ENCODE peak calls at places on chromosomes 4 and X, in eight cellular contexts. F, B, O, X, U, J, S and T are unnamed samples.

GRCh38 chr4:123505457-123506310 is 109.1 kb downstream of the SPRY1 start:
- DNase-seq in X (peak), J (peak), O (peak), U (no peak), F (peak), B (peak), S (peak), T (peak)

GRCh38 chr4:48967626-48968025 is 18.4 kb upstream of the CWH43 start:
- DNase-seq in U (no peak), B (no peak), F (no peak), X (no peak), S (no peak), O (peak), J (no peak), T (no peak)

GRCh38 chrX:132127748-132128147 is at the start of gene FRMD7:
- DNase-seq in J (peak), F (no peak), U (no peak), B (no peak), S (no peak), O (no peak), X (no peak), T (no peak)

GRCh38 chrX:137565921-137566745 is at the start of gene ZIC3:
- DNase-seq in O (peak), J (peak), B (no peak), F (no peak), X (no peak), S (peak), U (no peak), T (peak)

GRCh38 chr4:76407440-76408119 is 13.4 kb downstream of the CCDC158 start:
- DNase-seq in F (no peak), B (no peak), X (no peak), S (no peak), U (no peak), J (no peak), O (no peak), T (no peak)

GRCh38 chrX:150225756-150226155 is 137.4 kb upstream of the MAMLD1 start:
- DNase-seq in J (peak), S (no peak), B (no peak), X (no peak), F (peak), U (no peak), O (no peak), T (no peak)

GRCh38 chr4:100258675-100259074 is 68.4 kb upstream of the DDIT4L start:
- DNase-seq in U (no peak), S (no peak), B (no peak), X (no peak), J (no peak), F (no peak), O (no peak), T (no peak)

GRCh38 chr4:100369871-100370270 is 148.0 kb downstream of the EMCN start:
- DNase-seq in J (no peak), O (no peak), B (no peak), S (no peak), X (no peak), F (no peak), U (no peak), T (no peak)

GRCh38 chr4:2411786-2412510 is 6.5 kb downstream of the ZFYVE28 start:
- DNase-seq in F (no peak), X (no peak), B (no peak), U (no peak), O (no peak), J (no peak), S (no peak), T (no peak)

GRCh38 chr4:13641084-13641483 is 13.6 kb upstream of the BOD1L1 start:
- DNase-seq in U (no peak), O (no peak), J (no peak), F (no peak), S (no peak), B (no peak), X (peak), T (no peak)

GRCh38 chr4:54228064-54228527 is 997 bp upstream of the PDGFRA start:
- DNase-seq in F (no peak), J (peak), B (no peak), S (peak), X (peak), O (peak), U (no peak), T (no peak)

GRCh38 chr4:169124661-169125060 is 114.6 kb upstream of the CBR4 start:
- DNase-seq in S (no peak), O (no peak), J (no peak), B (no peak), F (no peak), U (no peak), X (no peak), T (no peak)

GRCh38 chr4:8849266-8850073 is 22.2 kb downstream of the HMX1 start:
- DNase-seq in S (no peak), O (no peak), F (no peak), B (no peak), J (peak), U (no peak), X (no peak), T (no peak)

GRCh38 chr4:149056615-149057014 is 614.4 kb upstream of the NR3C2 start:
- DNase-seq in X (no peak), S (no peak), B (no peak), U (no peak), F (no peak), O (no peak), J (no peak), T (no peak)

GRCh38 chr4:184621518-184621917 is 27.7 kb downstream of the CASP3 start:
- DNase-seq in S (no peak), J (no peak), X (no peak), U (no peak), F (no peak), B (no peak), O (no peak), T (no peak)

GRCh38 chr4:98659741-98660507 is 1.5 kb upstream of the TSPAN5 start:
- DNase-seq in J (no peak), X (no peak), O (no peak), U (no peak), S (no peak), F (no peak), B (no peak), T (no peak)

GRCh38 chr4:124104628-124105027 is 607.9 kb downstream of the ANKRD50 start:
- DNase-seq in X (no peak), J (no peak), S (no peak), U (no peak), F (no peak), B (no peak), O (no peak), T (no peak)

GRCh38 chr4:115171220-115171619 is 57.8 kb upstream of the NDST4 start:
- DNase-seq in U (no peak), B (no peak), F (no peak), X (no peak), O (no peak), J (no peak), S (no peak), T (no peak)

GRCh38 chrX:44344194-44344593 is 722 bp upstream of the EFHC2 start:
- DNase-seq in B (peak), F (peak), U (peak), X (peak), O (no peak), S (peak), J (peak), T (no peak)

GRCh38 chr4:84879651-84880200 is 86.8 kb downstream of the WDFY3 start:
- DNase-seq in O (no peak), S (no peak), F (no peak), J (no peak), B (no peak), X (no peak), U (no peak), T (no peak)

GRCh38 chr4:125704726-125705125 is 390.0 kb downstream of the FAT4 start:
- DNase-seq in B (no peak), U (no peak), F (no peak), X (no peak), J (no peak), O (no peak), S (no peak), T (no peak)

GRCh38 chrX:122565952-122566351 is 618.1 kb upstream of the GRIA3 start:
- DNase-seq in F (no peak), J (no peak), X (no peak), S (no peak), U (no peak), O (peak), B (no peak), T (peak)

GRCh38 chrX:51148848-51149247 is 183.8 kb upstream of the NUDT10 start:
- DNase-seq in J (peak), S (no peak), F (no peak), O (peak), X (no peak), B (no peak), U (no peak), T (no peak)

GRCh38 chr4:23938796-23939195 is 48.9 kb upstream of the PPARGC1A start:
- DNase-seq in J (no peak), S (no peak), X (no peak), F (no peak), U (no peak), B (no peak), O (no peak), T (no peak)

GRCh38 chr4:39841894-39842293 is 135.8 kb downstream of the PDS5A start:
- DNase-seq in B (no peak), U (no peak), X (no peak), J (no peak), S (no peak), F (no peak), O (no peak), T (no peak)

GRCh38 chrX:1582686-1583437 is 8.5 kb upstream of the AKAP17A start:
- DNase-seq in U (no peak), X (no peak), O (peak), J (no peak), S (peak), F (peak), B (no peak), T (no peak)

GRCh38 chrX:16177260-16177659 is 10.0 kb downstream of the MAGEB17 start:
- DNase-seq in J (no peak), S (no peak), B (no peak), O (no peak), U (no peak), X (no peak), F (no peak), T (no peak)

GRCh38 chr4:103156107-103156506 is 42.0 kb downstream of the CENPE start:
- DNase-seq in X (no peak), B (no peak), U (no peak), O (no peak), S (no peak), J (no peak), F (no peak), T (no peak)

GRCh38 chr4:99612281-99612680 is 37.7 kb downstream of the MTTP start:
- DNase-seq in O (no peak), S (no peak), U (no peak), X (no peak), F (no peak), J (no peak), B (no peak), T (no peak)

GRCh38 chrX:72644946-72645345 is 69.2 kb downstream of the PHKA1 start:
- DNase-seq in F (no peak), X (no peak), B (no peak), O (no peak), U (no peak), J (no peak), S (no peak), T (no peak)

GRCh38 chrX:110226931-110227330 is 91.0 kb downstream of the AMMECR1 start:
- DNase-seq in S (no peak), J (no peak), X (no peak), F (no peak), U (no peak), B (no peak), O (no peak), T (no peak)

GRCh38 chr4:108172231-108172779 is 3.6 kb upstream of the LEF1 start:
- DNase-seq in U (no peak), O (no peak), F (peak), S (no peak), B (no peak), J (peak), X (no peak), T (no peak)

GRCh38 chr4:121156822-121157769 is 7.0 kb downstream of the TNIP3 start:
- DNase-seq in S (no peak), U (peak), J (peak), F (peak), O (peak), X (no peak), B (peak), T (no peak)

GRCh38 chr4:68304731-68305130 is 45.2 kb downstream of the YTHDC1 start:
- DNase-seq in B (no peak), X (no peak), O (no peak), F (no peak), J (no peak), S (no peak), U (no peak), T (no peak)

GRCh38 chr4:178577933-178578332 is 1135.7 kb upstream of the AGA start:
- DNase-seq in O (no peak), F (no peak), S (no peak), J (peak), B (no peak), X (no peak), U (no peak), T (no peak)

GRCh38 chr4:1862055-1862911 is 6.3 kb upstream of the LETM1 start:
- DNase-seq in F (no peak), S (no peak), O (no peak), B (no peak), J (peak), U (peak), X (no peak), T (no peak)

GRCh38 chr4:150280081-150280950 is 202.1 kb downstream of the DCLK2 start:
- DNase-seq in X (no peak), S (no peak), B (no peak), F (no peak), U (no peak), J (no peak), O (no peak), T (peak)

GRCh38 chr4:20544645-20545044 is 155.6 kb upstream of the PACRGL start:
- DNase-seq in U (no peak), X (no peak), O (no peak), S (no peak), J (peak), B (no peak), F (no peak), T (no peak)

GRCh38 chr4:61202638-61203495 is 2.7 kb downstream of the ADGRL3 start:
- DNase-seq in U (no peak), O (no peak), B (no peak), X (no peak), S (no peak), J (peak), F (no peak), T (no peak)

GRCh38 chr4:61200195-61200990 is at the start of gene ADGRL3:
- DNase-seq in O (peak), F (no peak), X (no peak), U (no peak), B (no peak), J (peak), S (no peak), T (no peak)

GRCh38 chr4:61201562-61202099 is 1.5 kb downstream of the ADGRL3 start:
- DNase-seq in S (no peak), J (peak), B (no peak), U (no peak), X (no peak), F (no peak), O (no peak), T (no peak)

GRCh38 chr4:61200991-61201526 is 933 bp downstream of the ADGRL3 start:
- DNase-seq in X (no peak), O (no peak), B (no peak), J (peak), S (no peak), F (no peak), U (no peak), T (no peak)

GRCh38 chr4:61202100-61202637 is 2.0 kb downstream of the ADGRL3 start:
- DNase-seq in B (no peak), F (no peak), X (no peak), U (no peak), S (no peak), J (peak), O (no peak), T (no peak)
- H3K4me3 ChIP-seq in B (peak), F (no peak), X (peak), U (no peak), S (peak), J (peak), O (no peak), T (peak)

DNA sequence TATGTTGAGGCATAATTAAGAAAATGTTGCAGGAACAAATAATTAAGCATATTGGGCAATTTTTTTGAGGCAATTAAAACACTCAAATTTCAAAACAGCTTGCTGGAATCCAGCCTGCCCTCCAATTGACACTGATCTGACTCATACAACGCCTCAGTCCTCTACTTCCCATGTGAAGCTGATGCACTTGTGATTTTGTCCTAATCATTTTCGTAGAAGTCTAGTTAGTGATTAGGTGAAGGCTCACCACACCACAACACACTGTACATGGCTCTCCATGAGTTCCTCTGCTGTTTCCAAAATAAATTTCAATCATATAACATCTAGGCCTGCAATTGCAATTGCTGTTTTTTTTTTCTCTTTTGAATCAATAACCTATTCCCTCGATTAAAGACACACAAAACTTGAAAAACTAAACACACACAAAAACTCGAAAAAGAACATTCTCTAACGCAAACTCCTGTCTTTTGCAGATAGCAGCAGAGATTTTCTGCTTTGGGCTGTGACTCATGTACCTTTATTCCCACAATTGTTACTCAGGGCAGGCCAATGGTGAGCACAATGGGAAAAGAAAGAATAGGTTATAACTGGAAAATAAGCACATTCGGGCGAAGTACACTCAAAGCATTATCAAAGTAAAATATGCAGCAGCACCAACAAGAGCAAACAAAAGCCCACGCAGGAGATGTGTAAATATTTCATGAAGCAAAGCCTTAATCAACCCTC is 1.7 kb downstream of the GPRIN3 start:
- DNase-seq in O (no peak), J (no peak), S (no peak), B (no peak), X (no peak), U (no peak), F (no peak), T (peak)
- H3K4me3 ChIP-seq in O (no peak), J (no peak), S (peak), B (peak), X (no peak), U (peak), F (peak), T (peak)

DNA sequence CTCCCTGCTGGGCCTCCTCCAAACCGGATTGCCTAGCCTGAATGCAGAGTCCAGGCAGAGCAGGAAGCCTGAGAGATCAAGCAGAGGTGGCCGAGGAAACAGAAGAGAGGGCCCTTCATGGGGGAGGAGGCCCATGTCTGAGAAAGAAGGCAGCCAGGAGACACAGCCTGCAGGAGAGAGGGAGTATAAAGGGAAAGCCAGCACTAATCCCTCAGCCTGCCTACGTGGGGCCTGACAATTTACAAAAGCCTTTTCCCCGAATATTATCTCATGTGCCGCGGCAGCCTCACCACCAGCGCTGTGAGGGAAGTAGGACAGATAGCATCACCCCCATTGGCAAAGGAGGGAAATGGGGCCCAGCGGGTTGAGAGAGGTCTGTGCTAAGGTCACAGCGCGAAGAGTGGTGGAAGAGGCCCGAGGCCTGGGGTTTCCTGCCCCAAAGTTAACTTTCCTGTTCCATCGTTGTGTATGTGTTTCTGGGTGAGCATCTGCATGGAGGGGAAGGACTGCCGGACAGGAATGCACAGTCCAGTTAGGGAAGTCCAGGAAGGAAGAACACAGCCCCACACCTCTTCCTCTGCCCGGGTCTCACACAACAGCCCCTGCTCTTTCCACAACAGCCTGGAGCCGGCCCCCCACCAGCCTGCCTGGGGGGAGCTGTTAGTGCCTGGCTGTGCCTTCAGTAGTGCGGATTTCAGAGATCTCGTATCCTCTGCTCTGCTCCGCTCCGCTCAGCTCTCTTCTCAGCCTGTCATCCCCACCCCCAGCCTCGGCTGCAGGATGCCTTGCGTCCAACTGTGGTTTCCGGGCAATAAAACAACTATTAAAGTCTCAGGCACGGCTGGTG is 50.9 kb upstream of the BCOR start:
- DNase-seq in F (no peak), J (peak), O (no peak), S (no peak), X (no peak), U (no peak), B (no peak), T (no peak)
- H3K4me3 ChIP-seq in F (no peak), J (no peak), O (no peak), S (no peak), X (no peak), U (no peak), B (no peak), T (no peak)

DNA sequence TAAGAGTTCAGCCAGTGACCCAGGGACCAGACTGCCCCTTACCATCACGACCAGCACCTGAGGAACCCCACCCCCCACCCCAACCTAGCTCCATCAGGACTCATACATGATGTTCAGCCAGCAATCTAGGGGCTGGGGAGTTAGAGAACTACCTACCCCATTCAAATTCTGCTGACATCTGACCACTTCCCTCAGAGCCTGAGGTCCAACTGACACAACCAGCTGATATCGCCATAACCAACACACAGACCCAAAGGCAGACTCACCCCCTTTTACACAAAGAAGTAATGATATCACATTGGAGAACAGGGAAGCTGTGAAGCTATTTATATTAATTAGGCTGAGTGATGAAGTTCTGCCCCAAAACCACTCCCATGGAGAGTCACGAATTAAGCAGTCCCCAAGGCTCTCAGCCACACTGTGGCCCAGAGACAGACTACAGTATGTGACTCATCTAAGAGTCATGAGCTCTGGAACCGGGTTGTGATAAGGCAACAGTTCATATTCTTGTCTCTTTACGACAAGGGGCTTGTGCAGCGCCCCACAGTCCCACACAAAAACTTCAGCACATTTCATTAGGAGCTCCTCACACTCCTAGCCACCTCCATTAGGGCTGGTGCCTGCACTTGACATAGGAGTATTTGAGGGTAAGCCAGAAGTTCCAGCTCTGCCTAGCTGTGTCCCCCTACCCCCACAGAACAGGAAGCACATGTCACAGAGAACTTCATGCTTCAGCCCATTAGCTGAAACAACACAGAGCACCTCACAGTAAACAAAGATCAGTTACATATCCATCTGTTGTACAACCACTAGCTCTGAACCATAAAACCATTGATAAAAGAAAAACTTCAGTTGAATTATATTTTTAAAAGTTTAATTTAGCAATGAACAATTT is 184.7 kb upstream of the ZCCHC13 start:
- DNase-seq in F (no peak), X (no peak), U (no peak), B (no peak), J (no peak), O (no peak), S (no peak), T (no peak)
- H3K4me3 ChIP-seq in F (no peak), X (no peak), U (no peak), B (no peak), J (no peak), O (no peak), S (no peak), T (no peak)